ENCODE peak calls at places on chromosomes 1 and 21, in ten cellular contexts. One of them, this sample, is unnamed.

GRCh38 chr1:181117648-181118449 is 29.3 kb downstream of the IER5 start:
- DNase-seq in ovary: no peak
- DNase-seq in brain microvascular endothelial cell: no peak
- DNase-seq in amniotic stem cell: no peak
- DNase-seq in NCI-H2107: no peak
- DNase-seq in NCI-H1092: peak; percentile 53
- DNase-seq in A172: peak; percentile 80
- DNase-seq in T-helper 1 cell: no peak
- DNase-seq in M059J: peak; percentile 98
- DNase-seq in endothelial cell of umbilical vein: no peak
- DNase-seq in this sample: peak; percentile 49

GRCh38 chr1:66240491-66241484 is 293.2 kb upstream of the SGIP1 start:
- DNase-seq in ovary: no peak
- DNase-seq in brain microvascular endothelial cell: no peak
- DNase-seq in amniotic stem cell: no peak
- DNase-seq in NCI-H2107: no peak
- DNase-seq in NCI-H1092: no peak
- DNase-seq in A172: no peak
- DNase-seq in T-helper 1 cell: no peak
- DNase-seq in M059J: no peak
- DNase-seq in endothelial cell of umbilical vein: no peak
- DNase-seq in this sample: no peak

GRCh38 chr1:211739671-211740411 is 64.4 kb upstream of the NEK2 start:
- DNase-seq in ovary: no peak
- DNase-seq in brain microvascular endothelial cell: no peak
- DNase-seq in amniotic stem cell: no peak
- DNase-seq in NCI-H2107: no peak
- DNase-seq in NCI-H1092: no peak
- DNase-seq in A172: no peak
- DNase-seq in T-helper 1 cell: no peak
- DNase-seq in M059J: no peak
- DNase-seq in endothelial cell of umbilical vein: no peak
- DNase-seq in this sample: no peak

GRCh38 chr1:4057603-4058002 is 157.5 kb upstream of the C1orf174 start:
- DNase-seq in ovary: no peak
- DNase-seq in brain microvascular endothelial cell: no peak
- DNase-seq in amniotic stem cell: no peak
- DNase-seq in NCI-H2107: no peak
- DNase-seq in NCI-H1092: no peak
- DNase-seq in A172: no peak
- DNase-seq in T-helper 1 cell: no peak
- DNase-seq in M059J: no peak
- DNase-seq in endothelial cell of umbilical vein: no peak
- DNase-seq in this sample: no peak

GRCh38 chr21:43824250-43824882 is 35.0 kb downstream of the RRP1 start:
- DNase-seq in ovary: no peak
- DNase-seq in brain microvascular endothelial cell: peak; percentile 32
- DNase-seq in amniotic stem cell: no peak
- DNase-seq in NCI-H2107: no peak
- DNase-seq in NCI-H1092: no peak
- DNase-seq in A172: peak; percentile 75
- DNase-seq in T-helper 1 cell: no peak
- DNase-seq in M059J: peak; percentile 64
- DNase-seq in endothelial cell of umbilical vein: no peak
- DNase-seq in this sample: peak; percentile 41

GRCh38 chr1:164261691-164262240 is 297.2 kb upstream of the PBX1 start:
- DNase-seq in ovary: no peak
- DNase-seq in brain microvascular endothelial cell: no peak
- DNase-seq in amniotic stem cell: no peak
- DNase-seq in NCI-H2107: no peak
- DNase-seq in NCI-H1092: no peak
- DNase-seq in A172: no peak
- DNase-seq in T-helper 1 cell: no peak
- DNase-seq in M059J: peak; percentile 33
- DNase-seq in endothelial cell of umbilical vein: no peak
- DNase-seq in this sample: peak; percentile 7

GRCh38 chr1:10754571-10755329 is 41.7 kb downstream of the CASZ1 start:
- DNase-seq in ovary: no peak
- DNase-seq in brain microvascular endothelial cell: no peak
- DNase-seq in amniotic stem cell: no peak
- DNase-seq in NCI-H2107: no peak
- DNase-seq in NCI-H1092: no peak
- DNase-seq in A172: no peak
- DNase-seq in T-helper 1 cell: no peak
- DNase-seq in M059J: peak; percentile 42
- DNase-seq in endothelial cell of umbilical vein: no peak
- DNase-seq in this sample: no peak

GRCh38 chr1:5994713-5995621 is 2.7 kb upstream of the NPHP4 start:
- DNase-seq in ovary: no peak
- DNase-seq in brain microvascular endothelial cell: no peak
- DNase-seq in amniotic stem cell: no peak
- DNase-seq in NCI-H2107: no peak
- DNase-seq in NCI-H1092: no peak
- DNase-seq in A172: no peak
- DNase-seq in T-helper 1 cell: peak; percentile 42
- DNase-seq in M059J: peak; percentile 27
- DNase-seq in endothelial cell of umbilical vein: no peak
- DNase-seq in this sample: no peak

GRCh38 chr1:48493970-48494769 is 22.2 kb upstream of the SPATA6 start:
- DNase-seq in ovary: peak; percentile 46
- DNase-seq in brain microvascular endothelial cell: peak; percentile 79
- DNase-seq in amniotic stem cell: peak; percentile 78
- DNase-seq in NCI-H2107: no peak
- DNase-seq in NCI-H1092: no peak
- DNase-seq in A172: peak; percentile 32
- DNase-seq in T-helper 1 cell: no peak
- DNase-seq in M059J: peak; percentile 52
- DNase-seq in endothelial cell of umbilical vein: peak; percentile 85
- DNase-seq in this sample: peak; percentile 78